ENCODE peak calls at places on chromosomes 16 and 17, in four cellular contexts. Y is neural progenitor cell, G is mammary epithelial cell, W is SK-N-SH. M is an unnamed sample.

GRCh38 chr16:13909872-13910303 is 10.1 kb upstream of the ERCC4 start:
- DNase-seq in Y (no peak), G (peak; percentile 45), W (no peak), M (no peak)

GRCh38 chr17:64345691-64346376 is 44.8 kb downstream of the PECAM1 start:
- DNase-seq in Y (no peak), G (no peak), W (no peak), M (peak; percentile 72)

GRCh38 chr16:54201200-54201599 is 85.4 kb downstream of the IRX3 start:
- DNase-seq in Y (no peak), G (no peak), W (no peak), M (no peak)

GRCh38 chr16:4653981-4654380 is 29.4 kb downstream of the MGRN1 start:
- DNase-seq in Y (no peak), G (no peak), W (no peak), M (no peak)

GRCh38 chr17:32927724-32928526 is at the start of gene TMEM98:
- DNase-seq in Y (peak; percentile 81), G (no peak), W (peak; percentile 89), M (peak; percentile 73)

GRCh38 chr17:81832608-81833159 is 407 bp downstream of the MCRIP1 start:
- DNase-seq in Y (no peak), G (peak; percentile 37), W (peak; percentile 75), M (no peak)

GRCh38 chr17:58531122-58531521 is 16.7 kb upstream of the MTMR4 start:
- DNase-seq in Y (peak; percentile 44), G (no peak), W (peak; percentile 60), M (peak; percentile 59)

GRCh38 chr17:42122371-42123303 is at the start of gene HSPB9:
- DNase-seq in Y (peak; percentile 86), G (no peak), W (no peak), M (no peak)

GRCh38 chr16:84283314-84284167 is 11.1 kb upstream of the WFDC1 start:
- DNase-seq in Y (no peak), G (no peak), W (no peak), M (peak; percentile 82)

GRCh38 chr16:86642084-86642483 is 63.7 kb downstream of the FOXL1 start:
- DNase-seq in Y (no peak), G (no peak), W (no peak), M (no peak)

GRCh38 chr17:76521262-76521661 is 16.2 kb downstream of the CYGB start:
- DNase-seq in Y (no peak), G (no peak), W (no peak), M (no peak)

GRCh38 chr17:40326014-40326831 is 17.2 kb downstream of the RARA start:
- DNase-seq in Y (no peak), G (no peak), W (no peak), M (peak; percentile 69)

GRCh38 chr17:40326832-40327199 is 17.8 kb downstream of the RARA start:
- DNase-seq in Y (no peak), G (no peak), W (no peak), M (no peak)

GRCh38 chr17:40327244-40327666 is 18.3 kb downstream of the RARA start:
- DNase-seq in Y (no peak), G (no peak), W (no peak), M (no peak)

GRCh38 chr17:40328386-40328766 is 19.4 kb downstream of the RARA start:
- DNase-seq in Y (no peak), G (no peak), W (no peak), M (no peak)

DNA sequence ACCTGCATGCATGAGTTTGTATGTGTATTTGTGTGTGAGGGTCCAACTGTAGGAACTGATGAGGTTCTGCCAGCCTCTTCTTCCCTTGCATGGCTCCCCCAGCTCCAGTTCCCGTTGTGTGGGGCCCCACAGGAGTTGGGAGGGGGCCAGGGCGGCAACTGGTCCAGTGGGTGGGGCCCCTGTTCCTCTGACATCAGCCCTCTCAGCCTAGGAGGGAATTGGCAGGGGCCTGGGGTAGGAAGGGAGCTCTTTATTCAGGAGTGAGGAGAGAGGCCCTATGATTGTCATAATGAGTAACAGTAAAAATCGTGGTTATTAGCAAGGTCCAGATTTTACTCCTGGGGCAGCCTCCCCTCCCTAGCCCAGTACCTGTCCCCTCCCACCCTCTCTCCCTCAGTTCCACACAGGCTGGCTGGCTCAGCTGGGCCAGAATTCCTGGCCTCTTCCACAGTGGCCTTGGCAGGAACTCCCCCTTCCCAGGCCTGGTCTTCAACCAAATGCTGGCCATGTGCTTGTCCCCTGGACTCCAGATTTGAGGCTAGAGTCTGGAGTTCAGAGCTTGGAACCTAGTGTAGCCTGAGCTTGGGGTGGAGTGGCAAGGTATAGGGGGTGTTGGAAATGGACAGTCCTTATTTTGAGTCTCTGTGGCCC is 18.9 kb downstream of the RARA start:
- DNase-seq in Y (no peak), G (no peak), W (no peak), M (no peak)
- H3K9ac ChIP-seq in Y (no peak overlapping the region), G (no peak overlapping the region), W (no peak overlapping the region), M (no peak overlapping the region)

GRCh38 chr16:88070989-88071625 is 119.9 kb downstream of the BANP start:
- DNase-seq in Y (no peak), G (no peak), W (no peak), M (peak; percentile 43)
- H3K36me3 ChIP-seq in Y (no peaks in the 10 kb centered on the region), G (no peaks in the 10 kb centered on the region), W (no peaks in the 10 kb centered on the region), M (peaks cover 9% of the 10 kb centered on the region)

DNA sequence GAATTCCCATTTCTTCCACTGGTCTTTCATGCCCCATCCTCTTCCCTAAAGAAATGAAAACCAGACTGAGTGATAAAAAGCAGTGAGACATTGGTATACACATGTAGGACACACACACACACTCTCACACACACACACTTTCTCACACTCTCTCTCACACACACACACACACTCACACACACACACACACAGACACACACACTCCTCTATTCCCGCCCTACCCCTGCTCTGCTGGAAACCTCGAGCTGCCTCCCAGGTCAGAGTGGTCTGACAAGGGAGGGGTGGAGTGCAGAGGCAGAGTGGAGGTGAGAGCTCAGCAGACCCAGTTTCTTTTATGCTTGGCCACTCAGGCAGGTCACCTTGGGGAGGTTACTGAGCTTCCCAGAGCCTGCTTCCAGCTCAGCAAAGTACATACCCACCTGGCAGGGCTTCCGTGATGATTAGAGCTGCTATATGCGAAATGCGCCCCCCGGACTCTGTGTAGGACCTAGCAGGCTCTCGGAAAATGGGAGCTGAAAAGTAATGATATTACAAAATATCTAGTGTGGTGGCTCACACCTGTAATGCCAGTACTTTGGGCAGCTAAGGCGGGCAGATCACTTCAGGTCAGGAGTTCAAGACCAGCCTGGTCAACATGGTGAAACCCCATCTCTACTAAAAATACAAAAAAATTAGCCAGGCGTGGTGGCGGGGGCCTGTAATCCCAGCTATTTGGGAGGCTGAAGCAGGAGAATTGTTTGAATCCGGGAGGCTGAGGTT is 30.7 kb downstream of the CCR7 start:
- DNase-seq in Y (no peak), G (no peak), W (no peak), M (no peak)
- H3K27ac ChIP-seq in Y (no peak overlapping the region), G (no peak overlapping the region), W (no peak overlapping the region), M (peak overlapping the region; percentile 69)

GRCh38 chr16:67483150-67483549 is at the start of gene AGRP:
- DNase-seq in Y (no peak), G (no peak), W (no peak), M (no peak)
- H3K9ac ChIP-seq in Y (no peak within 1 kb of the TSS), G (no peak within 1 kb of the TSS), W (peak within 1 kb of the TSS; percentile 70), M (peak within 1 kb of the TSS; percentile 95)

DNA sequence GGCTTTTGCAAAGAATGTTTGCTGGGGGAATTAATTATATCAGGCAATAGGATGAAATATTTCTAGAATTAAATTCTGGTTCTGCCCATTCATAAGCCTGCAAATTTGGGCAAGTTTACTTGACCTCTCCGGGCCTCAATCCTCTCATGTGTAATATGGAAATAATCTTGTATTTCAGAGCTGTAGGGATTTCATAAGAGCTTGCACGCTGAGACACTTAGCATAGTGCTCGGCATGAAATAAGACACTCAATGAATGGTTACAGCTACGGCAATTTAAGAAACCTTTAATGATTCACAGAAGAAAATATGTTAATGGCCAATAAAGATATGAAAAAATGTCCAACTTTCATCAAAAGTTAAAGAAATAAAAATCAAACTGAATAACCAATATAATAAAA is 40.6 kb upstream of the PITPNM3 start:
- DNase-seq in Y (no peak), G (no peak), W (no peak), M (no peak)
- H3K36me3 ChIP-seq in Y (peaks cover 25% of the 10 kb centered on the region), G (peaks cover 27% of the 10 kb centered on the region), W (peaks cover 78% of the 10 kb centered on the region), M (peaks cover 12% of the 10 kb centered on the region)

GRCh38 chr17:40915721-40916256 is 21.7 kb downstream of the KRT23 start:
- DNase-seq in Y (no peak), G (peak; percentile 90), W (no peak), M (no peak)
- H3K27ac ChIP-seq in Y (no peak overlapping the region), G (peak overlapping the region; percentile 100), W (peak overlapping the region; percentile 77), M (no peak overlapping the region)